ENCODE peak calls at places on chromosome 3, in four cellular contexts. A is colonic mucosa, Z is upper lobe of right lung, W is activated B cell treated with CpG ODN at 0.5 μM for 24 hours. U is an unnamed sample.

GRCh38 chr3:150149651-150150051 is 179.0 kb upstream of the PFN2 start:
- DNase-seq in A (no peak), W (no peak), Z (no peak), U (no peak)

GRCh38 chr3:150078983-150079739 is 108.5 kb upstream of the PFN2 start:
- DNase-seq in A (no peak), W (no peak), Z (no peak), U (no peak)

GRCh38 chr3:57787867-57788623 is 31.9 kb downstream of the SLMAP start:
- DNase-seq in Z (no peak), W (no peak), A (no peak), U (peak)

GRCh38 chr3:151434151-151434890 is 26.5 kb downstream of the IGSF10 start:
- DNase-seq in A (no peak), Z (no peak), W (no peak), U (no peak)

GRCh38 chr3:4834403-4834866 is 144.8 kb upstream of the BHLHE40 start:
- DNase-seq in Z (peak), W (no peak), A (no peak), U (peak)

GRCh38 chr3:172622916-172623700 is 87.8 kb downstream of the NCEH1 start:
- DNase-seq in A (peak), W (no peak), Z (no peak), U (peak)

GRCh38 chr3:138124689-138125420 is 7.3 kb downstream of the A4GNT start:
- DNase-seq in A (no peak), W (no peak), Z (peak), U (no peak)

GRCh38 chr3:164326714-164327113 is 751.6 kb downstream of the SI start:
- DNase-seq in W (no peak), Z (no peak), A (no peak), U (no peak)

GRCh38 chr3:186901135-186901734 is 29.1 kb upstream of the ST6GAL1 start:
- DNase-seq in W (no peak), A (no peak), Z (no peak), U (no peak)

DNA sequence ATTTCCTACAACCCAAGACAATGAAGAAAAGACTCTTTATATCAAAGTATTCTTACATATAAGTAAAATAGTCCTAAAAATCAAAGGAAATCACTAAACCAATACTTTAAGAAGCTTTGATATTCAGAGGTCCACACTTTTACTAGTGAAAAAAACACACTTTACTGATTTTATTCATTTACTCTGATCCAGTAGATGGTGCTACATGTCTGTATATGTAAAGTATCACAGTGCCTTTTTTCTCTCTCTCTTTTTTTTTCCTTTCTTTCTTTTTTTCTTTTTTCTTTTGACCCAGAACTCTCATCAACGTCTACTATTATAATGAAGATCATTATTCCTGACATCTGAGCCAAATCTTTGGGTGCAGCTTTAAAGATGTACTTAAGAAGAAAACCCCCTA is 10.8 kb upstream of the CCDC39 start:
- DNase-seq in W (no peak), Z (no peak), A (no peak), U (no peak)
- TF ChIP-seq CTCF in W (no peak), Z (no peak), A (no peak), U (no peak)

GRCh38 chr3:159322322-159322939 is 520.6 kb downstream of the MFSD1 start:
- DNase-seq in W (no peak), Z (peak), A (peak), U (peak)

GRCh38 chr3:159326998-159327397 is 525.1 kb downstream of the MFSD1 start:
- DNase-seq in Z (no peak), A (no peak), W (no peak), U (no peak)

GRCh38 chr3:159319156-159319555 is 517.3 kb downstream of the MFSD1 start:
- DNase-seq in Z (no peak), A (no peak), W (no peak), U (no peak)

GRCh38 chr3:159323848-159324247 is 522.0 kb downstream of the MFSD1 start:
- DNase-seq in W (no peak), A (no peak), Z (no peak), U (no peak)
- TF ChIP-seq CTCF in W (no peak), A (no peak), Z (no peak), U (no peak)

DNA sequence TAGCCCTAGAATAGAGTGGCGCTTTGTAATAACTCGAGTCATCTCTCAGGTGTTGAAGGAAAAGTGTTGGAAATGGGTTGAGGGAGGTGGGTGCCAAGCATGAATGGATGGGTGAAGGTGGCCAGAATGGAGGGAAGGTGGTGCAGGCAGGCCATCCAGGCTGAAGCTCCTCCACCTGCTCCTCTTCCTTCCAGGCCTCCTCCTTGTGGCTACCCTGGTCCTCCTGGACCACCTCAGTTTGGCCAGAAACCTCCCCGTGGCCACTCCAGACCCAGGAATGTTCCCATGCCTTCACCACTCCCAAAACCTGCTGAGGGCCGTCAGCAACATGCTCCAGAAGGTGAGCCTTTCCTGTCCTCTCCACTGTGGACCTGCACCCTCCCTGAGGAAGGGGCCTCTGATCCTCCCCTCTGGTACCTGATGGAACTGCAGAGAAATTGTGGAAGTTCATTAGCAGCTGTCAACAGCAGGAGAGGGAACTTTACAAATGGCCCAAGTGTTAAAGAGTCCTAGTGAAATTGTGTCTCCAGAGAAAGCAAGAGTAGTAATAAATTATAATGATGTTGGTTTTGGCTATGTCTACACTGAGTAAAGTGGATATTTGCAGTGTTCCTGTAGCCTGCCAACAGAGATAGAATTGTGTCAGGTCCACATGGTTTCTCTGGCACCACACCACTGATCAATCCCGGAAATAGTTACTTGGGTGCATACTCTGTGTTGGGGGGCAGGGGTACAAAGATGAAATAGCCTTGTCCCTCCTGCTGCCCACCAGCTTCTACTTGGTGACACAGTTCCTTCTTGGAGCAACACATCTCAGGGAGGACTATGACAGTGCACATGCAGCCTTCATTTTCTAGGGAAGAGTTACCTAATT is 1.6 kb downstream of the IL12A start:
- DNase-seq in W (no peak), A (no peak), Z (no peak), U (no peak)
- TF ChIP-seq CTCF in W (no peak), A (no peak), Z (no peak), U (no peak)

DNA sequence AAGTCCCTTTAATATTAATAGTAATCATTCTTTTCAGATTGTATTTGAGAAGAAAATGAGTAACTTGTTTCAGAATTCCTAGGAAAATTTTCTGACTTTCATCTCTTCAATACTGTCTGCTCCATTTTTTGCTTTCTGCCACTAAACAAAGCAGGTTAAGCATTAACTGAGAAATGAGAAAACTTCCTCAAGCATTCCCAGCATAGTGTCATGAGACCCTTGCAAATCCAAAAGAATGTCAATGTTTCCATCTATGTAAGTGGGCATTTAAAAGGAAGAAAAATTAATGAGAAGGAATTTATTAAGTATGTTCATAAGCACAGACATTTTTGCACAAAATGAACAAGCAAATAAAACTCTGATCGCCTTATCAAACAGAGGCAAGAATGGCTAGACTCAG is 148.0 kb upstream of the STRIT1 start:
- DNase-seq in W (no peak), Z (no peak), A (no peak), U (no peak)
- TF ChIP-seq CTCF in W (no peak), Z (no peak), A (no peak), U (no peak)

GRCh38 chr3:8942746-8943488 is 20.4 kb downstream of the RAD18 start:
- DNase-seq in Z (no peak), W (no peak), A (no peak), U (no peak)

GRCh38 chr3:8942115-8942514 is 21.2 kb downstream of the RAD18 start:
- DNase-seq in W (no peak), Z (no peak), A (no peak), U (no peak)

GRCh38 chr3:8932507-8932906 is 30.8 kb downstream of the RAD18 start:
- DNase-seq in Z (no peak), W (no peak), A (no peak), U (no peak)

GRCh38 chr3:8937064-8938020 is 25.9 kb downstream of the RAD18 start:
- DNase-seq in Z (no peak), A (no peak), W (no peak), U (no peak)

DNA sequence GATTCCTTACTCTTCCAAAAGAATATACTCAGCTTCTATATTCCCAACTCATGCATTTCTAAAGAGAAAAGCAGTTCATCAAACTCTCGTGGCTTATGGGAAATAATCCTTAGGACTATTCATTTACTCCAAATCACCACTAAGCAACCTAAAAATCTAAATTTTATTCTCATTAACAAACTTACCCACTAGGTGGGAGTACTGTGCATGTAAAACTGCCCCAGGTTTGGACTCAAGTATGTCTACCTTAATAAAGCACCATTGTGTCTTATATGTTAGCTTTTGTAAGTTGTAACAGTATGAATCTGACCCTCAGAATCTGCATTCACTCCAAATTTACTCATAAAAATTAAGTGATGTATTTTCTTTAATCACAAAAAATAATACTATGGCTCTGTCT is 25.3 kb downstream of the RAD18 start:
- DNase-seq in A (no peak), Z (no peak), W (no peak), U (no peak)
- TF ChIP-seq CTCF in A (no peak), Z (no peak), W (no peak), U (peak)